ENCODE peak calls at places on chromosomes 3 and 15, in five cellular contexts. R, A, L, G and M are unnamed samples. For H3K9me3, the result is how much of the 10 kb centered on the place peaks cover.

GRCh38 chr3:105835606-105836005 is 33.2 kb downstream of the CBLB start:
- DNase-seq in R (no peak), A (no peak), L (no peak), G (no peak), M (no peak)

GRCh38 chr15:46442196-46442595 is 807.4 kb downstream of the SQOR start:
- DNase-seq in R (peak), A (no peak), L (no peak), G (no peak), M (no peak)

GRCh38 chr3:66177026-66177425 is 43.8 kb upstream of the SLC25A26 start:
- DNase-seq in R (no peak), A (no peak), L (no peak), G (no peak), M (no peak)

GRCh38 chr15:67000896-67001295 is 64.5 kb upstream of the SMAD3 start:
- DNase-seq in R (no peak), A (no peak), L (no peak), G (no peak), M (no peak)

GRCh38 chr3:170848294-170848917 is 21.6 kb downstream of the RPL22L1 start:
- DNase-seq in R (peak), A (no peak), L (no peak), G (no peak), M (no peak)

GRCh38 chr3:195154793-195155535 is 116.0 kb downstream of the XXYLT1 start:
- DNase-seq in R (peak), A (no peak), L (peak), G (no peak), M (no peak)

GRCh38 chr15:60720493-60721231 is 241.7 kb upstream of the ICE2 start:
- DNase-seq in R (no peak), A (no peak), L (no peak), G (no peak), M (peak)

GRCh38 chr15:101128191-101128590 is 123.7 kb downstream of the CHSY1 start:
- DNase-seq in R (peak), A (no peak), L (peak), G (no peak), M (no peak)

GRCh38 chr3:126500016-126500415 is 17.6 kb downstream of the UROC1 start:
- DNase-seq in R (no peak), A (no peak), L (no peak), G (no peak), M (no peak)

GRCh38 chr3:124529826-124530571 is 200.3 kb upstream of the UMPS start:
- DNase-seq in R (peak), A (no peak), L (no peak), G (peak), M (no peak)

GRCh38 chr3:70980646-70981031 is 602.9 kb downstream of the FOXP1 start:
- DNase-seq in R (peak), A (no peak), L (no peak), G (no peak), M (no peak)

GRCh38 chr3:194930439-194931204 is 244.9 kb downstream of the FAM43A start:
- DNase-seq in R (peak), A (no peak), L (no peak), G (no peak), M (no peak)

GRCh38 chr3:104586344-104586743 is 780.4 kb upstream of the ALCAM start:
- DNase-seq in R (no peak), A (no peak), L (no peak), G (no peak), M (no peak)

GRCh38 chr3:104206925-104207324 is 1159.8 kb upstream of the ALCAM start:
- DNase-seq in R (no peak), A (no peak), L (no peak), G (peak), M (no peak)

GRCh38 chr3:78066287-78066686 is 1026.4 kb downstream of the ROBO2 start:
- DNase-seq in R (no peak), A (no peak), L (no peak), G (peak), M (no peak)

GRCh38 chr3:188914556-188914955 is 257.2 kb upstream of the TPRG1 start:
- DNase-seq in R (peak), A (no peak), L (no peak), G (no peak), M (no peak)

GRCh38 chr3:171801738-171802600 is 8.3 kb downstream of the PLD1 start:
- DNase-seq in R (peak), A (no peak), L (no peak), G (peak), M (no peak)

GRCh38 chr3:52827866-52828376 is 2.6 kb downstream of the ITIH4 start:
- DNase-seq in R (no peak), A (no peak), L (no peak), G (peak), M (no peak)

GRCh38 chr3:60013241-60013640 is 963.4 kb upstream of the CFAP20DC start:
- DNase-seq in R (peak), A (no peak), L (no peak), G (no peak), M (no peak)

GRCh38 chr3:37859908-37860199 is 1.8 kb upstream of the CTDSPL start:
- DNase-seq in R (no peak), A (no peak), L (no peak), G (no peak), M (no peak)
- H3K27ac ChIP-seq in R (peak), A (no peak), L (peak), G (peak), M (no peak)

GRCh38 chr15:64762546-64762945 is 12.8 kb downstream of the RBPMS2 start:
- DNase-seq in R (no peak), A (no peak), L (no peak), G (no peak), M (no peak)

GRCh38 chr15:64763874-64764273 is 11.5 kb downstream of the RBPMS2 start:
- DNase-seq in R (no peak), A (no peak), L (no peak), G (no peak), M (no peak)

GRCh38 chr15:64761156-64761555 is 14.2 kb downstream of the RBPMS2 start:
- DNase-seq in R (no peak), A (no peak), L (no peak), G (no peak), M (no peak)

GRCh38 chr15:64763021-64763420 is 12.4 kb downstream of the RBPMS2 start:
- DNase-seq in R (no peak), A (no peak), L (no peak), G (no peak), M (no peak)

DNA sequence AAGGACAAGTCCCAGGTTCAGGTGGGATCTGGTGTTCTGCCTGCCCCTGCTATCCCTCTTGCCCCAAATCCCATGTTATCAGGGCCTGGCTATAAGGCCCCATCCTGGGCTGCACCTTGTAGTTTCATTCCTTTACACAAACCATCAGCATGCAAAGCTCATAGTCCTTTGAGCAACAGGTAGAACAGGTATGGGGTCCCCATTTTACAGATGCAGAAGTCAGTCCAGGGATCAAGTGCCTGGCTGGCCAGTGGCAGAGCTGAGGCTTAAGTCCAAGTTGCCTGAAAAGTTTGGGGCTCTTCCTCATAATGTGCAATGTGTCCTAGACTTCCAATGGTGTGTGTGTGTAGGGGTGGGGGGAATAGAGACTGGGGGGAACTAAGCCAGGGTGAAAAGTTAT is 11.9 kb downstream of the RBPMS2 start:
- DNase-seq in R (no peak), A (no peak), L (no peak), G (no peak), M (no peak)
- H3K9me3 ChIP-seq in R (under half), A (under half), L (under half), G (under half), M (under half)

GRCh38 chr3:122233109-122233952 is 49.9 kb downstream of the CASR start:
- DNase-seq in R (no peak), A (no peak), L (no peak), G (no peak), M (no peak)
- H3K27ac ChIP-seq in R (no peak), A (no peak), L (no peak), G (no peak), M (no peak)

GRCh38 chr3:177860236-177860635 is 663.0 kb upstream of the TBL1XR1 start:
- DNase-seq in R (no peak), A (no peak), L (no peak), G (no peak), M (no peak)
- H3K9me3 ChIP-seq in R (under half), A (under half), L (under half), G (under half), M (under half)

DNA sequence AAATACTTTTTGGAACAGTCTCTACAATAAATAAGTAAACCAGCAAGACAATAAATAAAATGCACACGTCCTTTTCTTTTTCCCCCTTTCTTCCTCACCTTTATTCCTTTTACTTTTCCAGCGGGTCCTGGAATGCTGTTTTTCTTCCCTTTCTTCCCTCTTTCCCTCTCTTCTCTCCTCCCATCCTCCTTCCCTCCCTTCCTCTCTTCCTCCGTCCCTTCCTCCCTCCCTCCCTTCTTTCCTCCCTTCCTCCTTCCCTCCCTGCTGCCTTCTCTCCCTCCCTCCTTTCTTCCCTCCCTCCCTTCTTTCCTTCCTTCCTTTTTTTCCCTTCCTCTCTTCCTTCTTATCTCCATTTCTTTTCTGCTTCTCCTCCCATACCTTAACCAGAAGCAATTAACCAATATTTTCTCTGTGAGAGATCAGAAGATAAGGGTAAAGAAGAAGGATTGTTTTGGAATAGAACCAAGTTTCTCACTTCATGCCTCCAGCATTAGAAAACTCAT is 3.3 kb upstream of the IL17RE start:
- DNase-seq in R (no peak), A (no peak), L (no peak), G (no peak), M (no peak)
- H3K27ac ChIP-seq in R (no peak), A (no peak), L (no peak), G (peak), M (no peak)

DNA sequence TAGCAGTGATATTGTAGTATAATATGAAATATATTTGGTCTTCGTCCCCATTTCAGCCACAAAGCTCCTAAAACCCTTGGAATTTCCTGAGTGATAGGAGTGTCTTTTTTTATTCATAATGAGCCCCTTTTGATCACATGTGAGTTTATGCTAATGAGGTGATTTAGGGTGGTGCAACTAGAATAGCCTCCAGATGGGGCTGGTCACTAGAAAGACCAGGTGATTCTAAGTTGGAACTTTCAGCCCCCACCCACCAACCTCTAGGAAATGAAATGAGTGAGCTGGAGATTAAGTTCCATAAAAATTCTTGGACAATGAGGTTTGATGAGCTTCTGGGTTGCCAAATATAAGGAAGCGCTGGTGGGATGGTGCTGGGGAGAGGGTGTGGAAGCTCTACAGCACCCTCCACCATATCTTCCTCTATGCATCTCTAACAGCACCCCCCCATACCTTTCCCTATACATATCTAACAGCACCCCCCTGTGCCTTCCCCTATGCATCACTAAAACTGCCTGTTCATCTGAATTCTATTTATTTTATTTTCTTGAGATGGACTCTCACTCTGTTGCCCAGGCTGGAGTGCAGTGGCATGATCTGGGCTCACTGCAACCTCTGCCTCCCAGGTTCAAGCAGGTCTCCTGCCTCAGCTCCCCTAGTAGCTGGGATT is 2.1 kb upstream of the SMCO1 start:
- DNase-seq in R (no peak), A (no peak), L (no peak), G (no peak), M (no peak)
- H3K9me3 ChIP-seq in R (under half), A (under half), L (under half), G (under half), M (half or more)